ENCODE peak calls at places on chromosomes 11 and 22, in nine cellular contexts. L, T, S, R, H, D, Q, I and M are unnamed samples.

GRCh38 chr11:64990222-64990918 is 6.4 kb downstream of the BATF2 start:
- DNase-seq in L (no peak), T (no peak), S (no peak), R (peak; percentile 74), H (no peak), D (no peak), Q (no peak), I (no peak), M (peak; percentile 11)

GRCh38 chr11:13207665-13208594 is 69.7 kb upstream of the BMAL1 start:
- DNase-seq in L (peak; percentile 84), T (peak; percentile 80), S (no peak), R (no peak), H (peak; percentile 33), D (peak; percentile 74), Q (peak; percentile 68), I (peak; percentile 93), M (peak; percentile 87)

GRCh38 chr11:28529046-28529445 is 420.9 kb downstream of the METTL15 start:
- DNase-seq in L (peak; percentile 86), T (no peak), S (no peak), R (no peak), H (peak; percentile 11), D (no peak), Q (no peak), I (peak; percentile 55), M (peak; percentile 82)

GRCh38 chr22:48753381-48753730 is 1074.3 kb downstream of the BRD1 start:
- DNase-seq in L (no peak), T (no peak), S (no peak), R (no peak), H (no peak), D (no peak), Q (peak; percentile 3), I (no peak), M (no peak)

GRCh38 chr11:2760196-2760871 is 60.5 kb upstream of the KCNQ1OT1 start:
- DNase-seq in L (no peak), T (no peak), S (no peak), R (no peak), H (no peak), D (no peak), Q (no peak), I (no peak), M (no peak)

GRCh38 chr11:100861221-100861620 is 174.1 kb downstream of the ARHGAP42 start:
- DNase-seq in L (no peak), T (peak; percentile 97), S (no peak), R (no peak), H (no peak), D (peak; percentile 15), Q (peak; percentile 18), I (no peak), M (no peak)

GRCh38 chr11:3859373-3859881 is 4.0 kb downstream of the STIM1 start:
- DNase-seq in L (no peak), T (no peak), S (no peak), R (peak; percentile 76), H (peak; percentile 42), D (no peak), Q (no peak), I (no peak), M (no peak)

GRCh38 chr11:8028766-8029165 is 41.6 kb downstream of the EIF3F start:
- DNase-seq in L (no peak), T (no peak), S (no peak), R (no peak), H (no peak), D (no peak), Q (no peak), I (no peak), M (no peak)

GRCh38 chr11:129061466-129062194 is 119.0 kb upstream of the TP53AIP1 start:
- DNase-seq in L (peak; percentile 50), T (peak; percentile 80), S (no peak), R (no peak), H (no peak), D (peak; percentile 88), Q (no peak), I (peak; percentile 75), M (peak; percentile 86)

GRCh38 chr11:104275992-104276391 is 112.0 kb upstream of the PDGFD start:
- DNase-seq in L (peak; percentile 8), T (no peak), S (no peak), R (no peak), H (peak; percentile 31), D (peak; percentile 35), Q (no peak), I (peak; percentile 6), M (no peak)

GRCh38 chr11:5605849-5606248 is 9.4 kb downstream of the TRIM6 start:
- DNase-seq in L (peak; percentile 92), T (peak; percentile 69), S (no peak), R (peak; percentile 18), H (no peak), D (peak; percentile 85), Q (peak; percentile 31), I (peak; percentile 95), M (peak; percentile 90)

GRCh38 chr11:42251984-42252383 is 792.5 kb upstream of the LRRC4C start:
- DNase-seq in L (no peak), T (no peak), S (no peak), R (no peak), H (no peak), D (peak; percentile 37), Q (no peak), I (no peak), M (no peak)

GRCh38 chr11:73323464-73323863 is 15.4 kb downstream of the ARHGEF17 start:
- DNase-seq in L (peak; percentile 77), T (no peak), S (no peak), R (no peak), H (peak; percentile 92), D (no peak), Q (peak; percentile 75), I (peak; percentile 87), M (peak; percentile 70)

DNA sequence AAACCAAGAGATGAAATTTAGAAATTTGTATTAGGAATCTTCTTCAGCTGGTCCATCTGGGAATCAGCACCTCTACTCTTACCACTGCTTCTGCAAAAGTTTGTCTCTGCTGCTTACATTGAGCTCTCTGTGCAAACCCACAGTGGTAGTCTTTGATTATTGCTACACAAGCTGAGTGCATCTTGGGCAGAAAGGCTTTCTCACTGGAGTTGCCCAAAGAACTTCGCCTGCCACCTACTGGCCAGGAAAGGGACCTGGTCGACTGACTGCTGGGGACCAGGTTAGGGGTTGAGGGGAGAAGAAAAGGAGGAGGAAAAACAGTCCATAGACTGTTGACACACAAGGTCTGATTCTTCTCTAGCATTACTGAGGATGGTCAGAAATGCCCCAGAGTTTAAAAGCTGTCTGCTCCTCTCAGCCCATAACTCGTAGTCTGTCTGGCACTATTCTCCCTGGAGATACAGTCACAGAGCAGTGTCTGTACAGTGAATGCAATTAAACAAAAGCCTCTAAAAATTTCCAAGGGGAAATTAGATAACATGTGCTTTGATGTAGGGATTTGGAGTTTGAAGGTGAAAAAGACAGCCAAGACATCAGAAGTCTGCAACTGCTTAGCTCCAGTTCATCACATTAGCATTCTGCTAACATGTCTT is 215.0 kb upstream of the CTSC start:
- DNase-seq in L (peak; percentile 55), T (peak; percentile 56), S (peak; percentile 12), R (peak; percentile 64), H (peak; percentile 87), D (peak; percentile 55), Q (peak; percentile 71), I (peak; percentile 73), M (no peak)
- H2AFZ ChIP-seq in L (peak overlapping the region; percentile 63), T (no peak overlapping the region), S (no peak overlapping the region), R (no peak overlapping the region), H (peak overlapping the region; percentile 5), D (peak overlapping the region; percentile 18), Q (no peak overlapping the region), I (peak overlapping the region; percentile 6), M (no peak overlapping the region)

GRCh38 chr22:17583151-17583550 is 19.9 kb downstream of the SLC25A18 start:
- DNase-seq in L (no peak), T (no peak), S (no peak), R (no peak), H (no peak), D (no peak), Q (no peak), I (no peak), M (no peak)

GRCh38 chr22:17579535-17579981 is 16.3 kb downstream of the SLC25A18 start:
- DNase-seq in L (no peak), T (no peak), S (no peak), R (no peak), H (no peak), D (no peak), Q (no peak), I (no peak), M (no peak)

GRCh38 chr22:17580461-17581031 is 17.2 kb downstream of the SLC25A18 start:
- DNase-seq in L (no peak), T (no peak), S (no peak), R (no peak), H (peak; percentile 69), D (no peak), Q (no peak), I (no peak), M (peak; percentile 20)

GRCh38 chr22:17581631-17582030 is 18.3 kb downstream of the SLC25A18 start:
- DNase-seq in L (no peak), T (no peak), S (no peak), R (no peak), H (no peak), D (no peak), Q (no peak), I (no peak), M (no peak)

GRCh38 chr22:17581056-17581455 is 17.8 kb downstream of the SLC25A18 start:
- DNase-seq in L (no peak), T (no peak), S (no peak), R (no peak), H (no peak), D (no peak), Q (no peak), I (no peak), M (no peak)
- H2AFZ ChIP-seq in L (no peak overlapping the region), T (no peak overlapping the region), S (peak overlapping the region; percentile 75), R (no peak overlapping the region), H (peak overlapping the region; percentile 38), D (no peak overlapping the region), Q (no peak overlapping the region), I (no peak overlapping the region), M (no peak overlapping the region)

DNA sequence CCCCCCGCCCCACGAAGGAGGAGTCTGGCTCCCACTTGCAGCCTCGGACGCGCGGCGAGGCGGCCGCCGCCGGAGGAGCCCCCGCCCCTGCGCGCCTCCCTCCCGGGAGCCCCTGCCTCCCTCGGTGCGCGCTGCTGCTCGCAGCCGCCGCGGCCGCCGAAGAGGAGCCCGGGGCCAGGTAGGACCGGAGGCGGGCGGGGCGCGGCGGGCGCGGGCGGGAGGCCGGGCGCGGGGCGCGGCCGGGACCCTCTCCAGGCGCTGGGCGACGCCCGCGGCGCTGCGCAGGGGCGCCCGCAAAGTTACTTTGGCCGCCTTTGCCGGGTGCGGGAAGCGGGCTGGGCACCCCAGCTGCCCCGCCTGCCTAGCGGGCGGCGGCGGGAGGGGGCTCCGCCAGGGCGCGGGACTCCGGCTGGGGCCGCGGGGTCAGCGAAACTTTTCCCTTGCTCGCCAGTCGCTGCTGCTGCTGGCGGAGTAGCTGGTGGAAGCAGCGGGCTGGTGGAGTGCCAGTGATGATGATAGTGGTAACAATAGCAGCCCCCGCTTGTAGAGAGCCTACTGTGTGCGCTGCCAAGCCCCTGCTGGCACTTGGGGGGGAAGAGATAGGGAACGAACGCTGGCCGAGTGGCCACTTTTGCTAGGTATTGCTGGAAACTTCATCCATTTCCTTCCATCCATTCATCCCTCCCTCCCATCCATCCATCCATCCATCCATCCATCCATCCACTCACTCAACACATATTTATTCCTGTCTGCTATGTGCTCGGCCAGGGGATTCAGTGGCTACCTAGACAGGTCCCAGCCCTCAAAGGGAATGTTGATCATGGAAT is at the start of gene MPPED1:
- DNase-seq in L (no peak), T (no peak), S (no peak), R (no peak), H (peak; percentile 47), D (no peak), Q (no peak), I (no peak), M (no peak)
- H2AFZ ChIP-seq in L (no peak within 1 kb of the TSS), T (no peak within 1 kb of the TSS), S (peak within 1 kb of the TSS; percentile 35), R (no peak within 1 kb of the TSS), H (peak within 1 kb of the TSS; percentile 81), D (no peak within 1 kb of the TSS), Q (no peak within 1 kb of the TSS), I (no peak within 1 kb of the TSS), M (no peak within 1 kb of the TSS)

GRCh38 chr11:119029340-119030028 is 1.2 kb downstream of the SLC37A4 start:
- DNase-seq in L (no peak), T (peak; percentile 15), S (no peak), R (no peak), H (no peak), D (no peak), Q (peak; percentile 89), I (no peak), M (no peak)
- H2AFZ ChIP-seq in L (peak overlapping the region; percentile 53), T (peak overlapping the region; percentile 99), S (peak overlapping the region; percentile 97), R (peak overlapping the region; percentile 5), H (peak overlapping the region; percentile 91), D (peak overlapping the region; percentile 97), Q (no peak overlapping the region), I (peak overlapping the region; percentile 98), M (no peak overlapping the region)